ENCODE peak calls at places on chromosomes 5 and 9, in eight cellular contexts. V is fibroblast of pulmonary artery, U is dorsolateral prefrontal cortex, I is GM23248, Y is tibial nerve, B is cardiac fibroblast, D is retinal pigment epithelial cell, F is suprapubic skin. E is an unnamed sample.

GRCh38 chr5:36438765-36439501 is 137.2 kb upstream of the RANBP3L start:
- DNase-seq in U (peak; percentile 31), B (no peak), V (no peak), D (no peak), Y (no peak), I (no peak), F (no peak), E (no peak)

GRCh38 chr5:14476791-14477435 is 104.7 kb upstream of the OTULINL start:
- DNase-seq in D (no peak), Y (no peak), U (no peak), B (peak; percentile 86), F (no peak), V (peak; percentile 70), I (peak; percentile 89), E (peak; percentile 88)

GRCh38 chr9:19379697-19380046 is 364 bp downstream of the RPS6 start:
- DNase-seq in D (no peak), V (peak; percentile 35), I (peak; percentile 69), F (peak; percentile 83), Y (peak; percentile 14), B (peak; percentile 46), U (peak; percentile 32), E (peak; percentile 24)

GRCh38 chr9:96655198-96655851 is at the start of gene PRXL2C:
- DNase-seq in B (peak; percentile 65), F (peak; percentile 94), U (peak; percentile 54), Y (peak; percentile 88), D (no peak), V (peak; percentile 63), I (peak; percentile 88), E (peak; percentile 75)

GRCh38 chr5:53974021-53974420 is 336.4 kb downstream of the ARL15 start:
- DNase-seq in V (no peak), U (no peak), B (no peak), D (no peak), F (no peak), Y (no peak), I (no peak), E (no peak)

GRCh38 chr5:113463032-113463431 is 25.2 kb downstream of the MCC start:
- DNase-seq in D (no peak), Y (no peak), B (no peak), F (no peak), V (no peak), U (no peak), I (no peak), E (no peak)

GRCh38 chr5:1526151-1526631 is 2.4 kb upstream of the LPCAT1 start:
- DNase-seq in U (peak; percentile 6), V (no peak), Y (no peak), F (peak; percentile 77), D (no peak), I (no peak), B (no peak), E (no peak)

GRCh38 chr9:29211681-29212589 is 1638.7 kb upstream of the C9orf72 start:
- DNase-seq in U (no peak), I (peak; percentile 50), V (peak; percentile 39), F (no peak), Y (no peak), B (no peak), D (no peak), E (peak; percentile 53)

GRCh38 chr9:128372188-128372641 is 1.0 kb downstream of the URM1 start:
- DNase-seq in U (peak; percentile 86), I (peak; percentile 44), D (no peak), F (no peak), V (no peak), Y (no peak), B (no peak), E (peak; percentile 60)

GRCh38 chr9:128371622-128372117 is 496 bp downstream of the URM1 start:
- DNase-seq in V (no peak), I (peak; percentile 56), D (no peak), B (peak; percentile 24), Y (no peak), U (no peak), F (no peak), E (no peak)

GRCh38 chr9:128369024-128369706 is 2.0 kb upstream of the URM1 start:
- DNase-seq in B (no peak), Y (no peak), I (no peak), F (no peak), V (no peak), D (no peak), U (no peak), E (no peak)

GRCh38 chr9:128370752-128371621 is at the start of gene URM1:
- DNase-seq in B (peak; percentile 96), I (peak; percentile 99), D (peak; percentile 78), F (peak; percentile 97), Y (peak; percentile 87), U (peak; percentile 96), V (peak; percentile 96), E (peak; percentile 99)

DNA sequence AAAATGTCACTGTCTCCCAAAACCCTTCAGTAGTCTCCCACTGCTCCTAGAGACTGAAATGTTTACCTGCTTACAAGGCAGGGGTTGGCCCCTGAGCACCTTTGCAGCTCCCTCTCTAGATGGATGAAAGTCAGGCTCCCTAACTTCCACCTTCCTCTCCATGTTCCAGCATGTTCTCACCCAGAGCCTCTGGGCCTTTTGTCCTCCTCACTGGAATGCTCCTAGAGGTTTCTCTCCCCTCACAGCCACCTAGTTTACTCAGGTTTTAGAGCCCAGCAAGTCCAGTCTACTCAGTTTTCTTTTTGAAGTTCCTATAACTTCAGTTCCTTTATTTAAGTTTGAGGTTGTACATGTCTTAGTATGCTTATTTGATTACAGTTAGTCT is 815 bp upstream of the URM1 start:
- DNase-seq in V (no peak), U (no peak), Y (no peak), F (no peak), D (no peak), I (no peak), B (no peak), E (peak; percentile 65)
- H3K4me3 ChIP-seq in V (peak overlapping the region; percentile 100), U (peak overlapping the region; percentile 95), Y (peak overlapping the region; percentile 68), F (peak overlapping the region; percentile 62), D (peak overlapping the region; percentile 82), I (peak overlapping the region; percentile 86), B (peak overlapping the region; percentile 97), E (peak overlapping the region; percentile 60)

DNA sequence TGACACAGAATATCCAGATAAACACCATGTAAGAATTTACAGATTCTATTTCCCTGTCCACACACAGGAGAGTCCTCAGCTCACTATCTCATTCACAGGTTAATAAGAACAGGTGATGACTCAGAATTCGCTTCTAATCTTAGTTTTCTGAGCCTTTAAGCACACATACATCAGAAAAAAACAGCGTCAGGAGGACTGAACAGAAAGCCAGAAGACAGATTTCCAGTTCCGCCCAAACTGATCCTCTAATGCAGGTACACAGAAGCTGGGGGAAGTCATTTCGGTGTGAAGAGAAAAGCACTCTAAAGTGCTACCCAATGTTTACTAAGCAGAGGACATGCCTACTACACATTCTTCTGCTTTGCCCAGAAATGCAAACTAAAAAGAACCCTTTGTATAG is 1.6 kb downstream of the CEMIP2 start:
- DNase-seq in V (no peak), B (no peak), F (no peak), I (no peak), D (no peak), Y (no peak), U (no peak), E (peak; percentile 56)
- H3K4me3 ChIP-seq in V (peak overlapping the region; percentile 60), B (peak overlapping the region; percentile 89), F (peak overlapping the region; percentile 75), I (peak overlapping the region; percentile 100), D (peak overlapping the region; percentile 97), Y (peak overlapping the region; percentile 67), U (peak overlapping the region; percentile 81), E (peak overlapping the region; percentile 10)

GRCh38 chr9:20618361-20618799 is 3.9 kb downstream of the MLLT3 start:
- DNase-seq in B (peak; percentile 95), U (no peak), I (peak; percentile 80), V (peak; percentile 94), F (no peak), Y (no peak), D (peak; percentile 85), E (peak; percentile 94)

GRCh38 chr9:20616808-20617207 is 5.5 kb downstream of the MLLT3 start:
- DNase-seq in I (no peak), B (no peak), Y (no peak), D (no peak), V (no peak), U (no peak), F (no peak), E (no peak)

GRCh38 chr9:20621553-20622329 is 558 bp downstream of the MLLT3 start:
- DNase-seq in D (no peak), U (peak; percentile 88), I (peak; percentile 76), F (peak; percentile 88), V (peak; percentile 79), Y (peak; percentile 73), B (peak; percentile 71), E (peak; percentile 70)

GRCh38 chr9:20620658-20621552 is 1.4 kb downstream of the MLLT3 start:
- DNase-seq in F (peak; percentile 79), V (peak; percentile 48), Y (peak; percentile 43), U (peak; percentile 38), I (peak; percentile 69), D (no peak), B (peak; percentile 52), E (peak; percentile 47)

GRCh38 chr9:20619492-20619860 is 2.8 kb downstream of the MLLT3 start:
- DNase-seq in U (no peak), D (no peak), I (no peak), B (no peak), F (no peak), V (no peak), Y (no peak), E (no peak)
- H3K4me3 ChIP-seq in U (peak overlapping the region; percentile 86), D (no peak overlapping the region), I (peak overlapping the region; percentile 91), B (peak overlapping the region; percentile 83), F (peak overlapping the region; percentile 82), V (peak overlapping the region; percentile 66), Y (peak overlapping the region; percentile 85), E (no peak overlapping the region)

DNA sequence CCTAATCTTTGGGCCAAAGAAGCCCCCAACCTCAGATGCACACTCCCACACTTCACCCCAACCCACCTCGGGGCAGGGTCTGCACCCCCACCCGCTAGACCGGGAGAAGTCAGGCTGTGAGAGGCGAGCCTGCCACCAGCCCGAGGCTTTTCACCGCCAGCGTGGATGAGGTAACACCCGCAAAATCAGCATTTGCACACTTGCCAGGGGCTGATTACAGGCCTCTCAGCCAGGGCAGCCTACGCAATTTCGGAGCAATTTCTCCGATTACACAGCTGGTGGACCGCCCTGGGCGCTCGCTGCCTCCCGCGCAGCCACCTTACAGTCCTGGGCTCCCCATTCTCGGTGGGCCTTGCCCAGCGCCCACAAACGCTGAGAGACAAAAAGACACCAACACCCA is 68.5 kb downstream of the FOXD1 start:
- DNase-seq in B (no peak), V (no peak), D (no peak), F (no peak), Y (peak; percentile 34), U (no peak), I (no peak), E (no peak)
- H3K4me3 ChIP-seq in B (no peak overlapping the region), V (no peak overlapping the region), D (no peak overlapping the region), F (no peak overlapping the region), Y (no peak overlapping the region), U (no peak overlapping the region), I (no peak overlapping the region), E (no peak overlapping the region)